ENCODE peak calls at places on chromosomes 4 and X, in four cellular contexts. One of them, this sample, is unnamed. For H3K36me3, the result is how much of the 10 kb centered on the place peaks cover.

GRCh38 chrX:148268646-148269045 is 231.8 kb upstream of the AFF2 start:
- DNase-seq in uterus: no peak
- DNase-seq in stomach: no peak
- DNase-seq in ovary: no peak
- DNase-seq in this sample: no peak

GRCh38 chr4:137909910-137910309 is 332.2 kb downstream of the SLC7A11 start:
- DNase-seq in ovary: no peak
- DNase-seq in uterus: no peak
- DNase-seq in stomach: no peak
- DNase-seq in this sample: no peak

GRCh38 chr4:88002786-88003185 is 4.6 kb upstream of the PKD2 start:
- DNase-seq in ovary: no peak
- DNase-seq in uterus: no peak
- DNase-seq in stomach: no peak
- DNase-seq in this sample: no peak

GRCh38 chr4:110163327-110164070 is 34.9 kb downstream of the ELOVL6 start:
- DNase-seq in ovary: no peak
- DNase-seq in stomach: no peak
- DNase-seq in uterus: no peak
- DNase-seq in this sample: no peak

GRCh38 chr4:7068883-7069282 is 1.0 kb upstream of the GRPEL1 start:
- DNase-seq in ovary: peak
- DNase-seq in uterus: no peak
- DNase-seq in stomach: no peak
- DNase-seq in this sample: no peak

GRCh38 chr4:46387956-46388355 is 2.0 kb downstream of the GABRA2 start:
- DNase-seq in stomach: no peak
- DNase-seq in ovary: no peak
- DNase-seq in uterus: no peak
- DNase-seq in this sample: no peak

GRCh38 chr4:126071346-126072333 is 756.9 kb downstream of the FAT4 start:
- DNase-seq in stomach: peak
- DNase-seq in ovary: no peak
- DNase-seq in uterus: no peak
- DNase-seq in this sample: no peak

GRCh38 chrX:132488819-132489255 is at the start of gene MBNL3:
- DNase-seq in ovary: peak
- DNase-seq in uterus: no peak
- DNase-seq in stomach: peak
- DNase-seq in this sample: peak

GRCh38 chrX:107686792-107687191 is 58.5 kb downstream of the PRPS1 start:
- DNase-seq in ovary: no peak
- DNase-seq in uterus: no peak
- DNase-seq in stomach: no peak
- DNase-seq in this sample: no peak

GRCh38 chr4:20273793-20274192 is 22.1 kb downstream of the SLIT2 start:
- DNase-seq in stomach: no peak
- DNase-seq in ovary: no peak
- DNase-seq in uterus: no peak
- DNase-seq in this sample: no peak

GRCh38 chr4:119678761-119679160 is 50.2 kb upstream of the PDE5A start:
- DNase-seq in uterus: no peak
- DNase-seq in ovary: no peak
- DNase-seq in stomach: no peak
- DNase-seq in this sample: no peak

GRCh38 chrX:10173331-10173900 is 16.6 kb downstream of the CLCN4 start:
- DNase-seq in uterus: peak
- DNase-seq in stomach: peak
- DNase-seq in ovary: peak
- DNase-seq in this sample: no peak

GRCh38 chrX:8728932-8729331 is 3.0 kb downstream of the ANOS1 start:
- DNase-seq in stomach: no peak
- DNase-seq in uterus: no peak
- DNase-seq in ovary: no peak
- DNase-seq in this sample: no peak

GRCh38 chr4:15400911-15401671 is 26.7 kb upstream of the C1QTNF7 start:
- DNase-seq in uterus: peak
- DNase-seq in stomach: no peak
- DNase-seq in ovary: peak
- DNase-seq in this sample: peak

GRCh38 chr4:40908297-40908696 is 158.5 kb downstream of the NSUN7 start:
- DNase-seq in uterus: no peak
- DNase-seq in ovary: no peak
- DNase-seq in stomach: no peak
- DNase-seq in this sample: no peak

GRCh38 chr4:72314869-72315268 is 254.2 kb downstream of the ADAMTS3 start:
- DNase-seq in ovary: no peak
- DNase-seq in stomach: no peak
- DNase-seq in uterus: no peak
- DNase-seq in this sample: no peak

GRCh38 chr4:41749650-41750049 is 1.1 kb upstream of the PHOX2B start:
- DNase-seq in uterus: no peak
- DNase-seq in ovary: no peak
- DNase-seq in stomach: no peak
- DNase-seq in this sample: no peak

GRCh38 chr4:101187837-101188236 is 159.5 kb downstream of the PPP3CA start:
- DNase-seq in uterus: no peak
- DNase-seq in ovary: no peak
- DNase-seq in stomach: no peak
- DNase-seq in this sample: no peak

GRCh38 chrX:67105758-67106116 is 438.1 kb upstream of the AR start:
- DNase-seq in ovary: no peak
- DNase-seq in uterus: no peak
- DNase-seq in stomach: no peak
- DNase-seq in this sample: no peak

GRCh38 chr4:159582685-159583084 is 479.8 kb downstream of the RAPGEF2 start:
- DNase-seq in uterus: no peak
- DNase-seq in stomach: no peak
- DNase-seq in ovary: no peak
- DNase-seq in this sample: no peak

GRCh38 chr4:102734591-102735385 is 26.0 kb downstream of the MANBA start:
- DNase-seq in ovary: no peak
- DNase-seq in stomach: peak
- DNase-seq in uterus: no peak
- DNase-seq in this sample: no peak
- H3K36me3 ChIP-seq in ovary: under half
- H3K36me3 ChIP-seq in stomach: under half
- H3K36me3 ChIP-seq in uterus: under half
- H3K36me3 ChIP-seq in this sample: under half

GRCh38 chr4:163663454-163664225 is 169.2 kb downstream of the TMA16 start:
- DNase-seq in uterus: no peak
- DNase-seq in ovary: no peak
- DNase-seq in stomach: no peak
- DNase-seq in this sample: no peak

GRCh38 chr4:163665521-163666334 is 171.2 kb downstream of the TMA16 start:
- DNase-seq in stomach: no peak
- DNase-seq in ovary: no peak
- DNase-seq in uterus: no peak
- DNase-seq in this sample: no peak

GRCh38 chr4:163666335-163666888 is 171.9 kb downstream of the TMA16 start:
- DNase-seq in uterus: no peak
- DNase-seq in stomach: no peak
- DNase-seq in ovary: no peak
- DNase-seq in this sample: no peak

GRCh38 chr4:163662761-163663160 is 168.3 kb downstream of the TMA16 start:
- DNase-seq in uterus: no peak
- DNase-seq in stomach: no peak
- DNase-seq in ovary: no peak
- DNase-seq in this sample: no peak
- H3K4me3 ChIP-seq in uterus: no peak
- H3K4me3 ChIP-seq in stomach: no peak
- H3K4me3 ChIP-seq in ovary: no peak
- H3K4me3 ChIP-seq in this sample: no peak

DNA sequence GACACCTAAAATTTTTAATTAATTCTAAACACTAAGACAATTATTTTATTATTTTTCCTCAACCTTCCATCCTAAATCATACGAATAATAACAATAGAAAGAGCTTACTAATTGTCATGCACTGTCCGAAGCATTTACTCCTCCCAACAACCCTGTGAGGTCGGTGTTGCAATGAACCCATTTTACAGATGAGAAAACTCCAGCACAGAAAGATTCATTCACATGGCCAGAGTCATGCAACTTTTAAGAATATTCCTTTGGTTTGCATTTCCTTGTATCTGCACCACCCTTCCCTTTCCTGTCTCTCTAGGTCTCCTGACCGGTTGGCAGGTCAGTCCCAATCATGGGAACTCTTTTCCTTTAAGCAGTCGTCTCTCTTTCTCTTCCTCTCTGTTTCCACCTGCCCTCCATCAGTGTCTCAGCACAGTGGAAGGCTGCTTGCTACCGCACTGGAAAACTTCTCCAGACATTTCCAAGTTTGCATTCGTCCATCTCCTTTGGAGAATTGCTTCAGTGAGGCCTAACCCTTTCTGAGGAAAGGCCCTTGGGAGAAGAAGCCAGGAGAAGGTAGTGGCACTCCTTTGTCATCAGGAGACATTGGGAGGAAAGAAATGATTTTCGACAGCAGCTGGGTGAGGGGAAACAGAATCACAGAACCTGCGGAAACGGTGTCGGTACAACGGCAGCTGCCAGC is 1.9 kb upstream of the TMSB4X start:
- DNase-seq in ovary: no peak
- DNase-seq in stomach: no peak
- DNase-seq in uterus: no peak
- DNase-seq in this sample: no peak
- TF ChIP-seq POLR2A in ovary: no peak
- TF ChIP-seq POLR2A in stomach: no peak
- TF ChIP-seq POLR2A in uterus: no peak
- TF ChIP-seq POLR2A in this sample: no peak

GRCh38 chr4:1234296-1234695 is 14.6 kb downstream of the CTBP1 start:
- DNase-seq in uterus: peak
- DNase-seq in ovary: peak
- DNase-seq in stomach: no peak
- DNase-seq in this sample: peak

GRCh38 chr4:1235381-1236102 is 13.4 kb downstream of the CTBP1 start:
- DNase-seq in ovary: peak
- DNase-seq in stomach: no peak
- DNase-seq in uterus: peak
- DNase-seq in this sample: no peak

GRCh38 chr4:1237981-1238675 is 10.8 kb downstream of the CTBP1 start:
- DNase-seq in ovary: peak
- DNase-seq in uterus: peak
- DNase-seq in stomach: no peak
- DNase-seq in this sample: no peak

GRCh38 chr4:1234811-1235292 is 14.1 kb downstream of the CTBP1 start:
- DNase-seq in uterus: peak
- DNase-seq in stomach: no peak
- DNase-seq in ovary: peak
- DNase-seq in this sample: peak

GRCh38 chr4:1236103-1236641 is 12.8 kb downstream of the CTBP1 start:
- DNase-seq in stomach: no peak
- DNase-seq in uterus: peak
- DNase-seq in ovary: peak
- DNase-seq in this sample: no peak
- H3K36me3 ChIP-seq in stomach: half or more
- H3K36me3 ChIP-seq in uterus: under half
- H3K36me3 ChIP-seq in ovary: under half
- H3K36me3 ChIP-seq in this sample: under half

DNA sequence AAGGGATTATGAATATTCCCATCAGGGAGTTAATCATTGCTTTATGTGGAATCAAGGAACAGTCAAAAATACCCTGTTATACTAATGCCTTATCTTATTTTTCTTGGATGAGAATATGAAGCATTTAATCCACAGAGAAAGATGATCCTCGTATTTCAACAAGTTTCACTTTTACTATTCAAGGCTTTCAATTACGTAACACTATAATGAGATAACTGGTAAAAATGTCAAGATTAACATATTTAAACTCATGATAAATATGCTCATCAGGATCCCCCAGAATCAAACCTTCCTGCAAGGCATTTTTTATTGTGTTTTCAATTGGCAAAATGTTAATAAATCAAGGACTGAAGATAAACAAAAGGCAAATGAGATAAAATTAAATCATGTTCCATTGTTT is 5.1 kb downstream of the ZXDA start:
- DNase-seq in uterus: no peak
- DNase-seq in ovary: no peak
- DNase-seq in stomach: no peak
- DNase-seq in this sample: no peak
- H3K4me3 ChIP-seq in uterus: no peak
- H3K4me3 ChIP-seq in ovary: no peak
- H3K4me3 ChIP-seq in stomach: no peak
- H3K4me3 ChIP-seq in this sample: peak